ENCODE peak calls at places on chromosomes 13 and 19, in five cellular contexts. Q is PC-3, O is adrenal gland, Z is ascending aorta, N is ovary. V is an unnamed sample.

GRCh38 chr13:41767801-41768200 is 193.1 kb downstream of the VWA8 start:
- DNase-seq in Q (peak; percentile 13), O (no peak), Z (no peak), N (no peak), V (no peak)

GRCh38 chr19:1856345-1856697 is 7.1 kb downstream of the KLF16 start:
- DNase-seq in Q (no peak), O (no peak), Z (no peak), N (no peak), V (peak; percentile 45)

GRCh38 chr13:39052944-39053343 is 14.7 kb downstream of the NHLRC3 start:
- DNase-seq in Q (no peak), O (no peak), Z (no peak), N (no peak), V (no peak)

GRCh38 chr19:35265126-35265995 is 3.4 kb upstream of the USF2 start:
- DNase-seq in Q (peak; percentile 22), O (peak; percentile 76), Z (no peak), N (peak; percentile 41), V (no peak)

GRCh38 chr13:41905600-41906254 is 55.2 kb downstream of the VWA8 start:
- DNase-seq in Q (peak; percentile 54), O (no peak), Z (no peak), N (no peak), V (peak; percentile 44)

GRCh38 chr19:36093146-36093662 is 17.7 kb upstream of the OVOL3 start:
- DNase-seq in Q (no peak), O (no peak), Z (no peak), N (no peak), V (no peak)

GRCh38 chr19:28635962-28636629 is 576.9 kb downstream of the UQCRFS1 start:
- DNase-seq in Q (no peak), O (no peak), Z (no peak), N (no peak), V (no peak)

GRCh38 chr19:42764836-42765235 is 642 bp downstream of the PSG8 start:
- DNase-seq in Q (no peak), O (no peak), Z (no peak), N (no peak), V (no peak)

GRCh38 chr13:29893438-29893837 is 43.0 kb upstream of the UBL3 start:
- DNase-seq in Q (no peak), O (no peak), Z (no peak), N (no peak), V (no peak)

GRCh38 chr13:40148742-40149141 is 493.3 kb downstream of the COG6 start:
- DNase-seq in Q (no peak), O (no peak), Z (no peak), N (no peak), V (no peak)

GRCh38 chr13:73220966-73221720 is 162.3 kb downstream of the KLF5 start:
- DNase-seq in Q (no peak), O (no peak), Z (no peak), N (no peak), V (no peak)

GRCh38 chr13:28492527-28493367 is 2.2 kb downstream of the FLT1 start:
- DNase-seq in Q (no peak), O (no peak), Z (no peak), N (no peak), V (peak; percentile 51)

DNA sequence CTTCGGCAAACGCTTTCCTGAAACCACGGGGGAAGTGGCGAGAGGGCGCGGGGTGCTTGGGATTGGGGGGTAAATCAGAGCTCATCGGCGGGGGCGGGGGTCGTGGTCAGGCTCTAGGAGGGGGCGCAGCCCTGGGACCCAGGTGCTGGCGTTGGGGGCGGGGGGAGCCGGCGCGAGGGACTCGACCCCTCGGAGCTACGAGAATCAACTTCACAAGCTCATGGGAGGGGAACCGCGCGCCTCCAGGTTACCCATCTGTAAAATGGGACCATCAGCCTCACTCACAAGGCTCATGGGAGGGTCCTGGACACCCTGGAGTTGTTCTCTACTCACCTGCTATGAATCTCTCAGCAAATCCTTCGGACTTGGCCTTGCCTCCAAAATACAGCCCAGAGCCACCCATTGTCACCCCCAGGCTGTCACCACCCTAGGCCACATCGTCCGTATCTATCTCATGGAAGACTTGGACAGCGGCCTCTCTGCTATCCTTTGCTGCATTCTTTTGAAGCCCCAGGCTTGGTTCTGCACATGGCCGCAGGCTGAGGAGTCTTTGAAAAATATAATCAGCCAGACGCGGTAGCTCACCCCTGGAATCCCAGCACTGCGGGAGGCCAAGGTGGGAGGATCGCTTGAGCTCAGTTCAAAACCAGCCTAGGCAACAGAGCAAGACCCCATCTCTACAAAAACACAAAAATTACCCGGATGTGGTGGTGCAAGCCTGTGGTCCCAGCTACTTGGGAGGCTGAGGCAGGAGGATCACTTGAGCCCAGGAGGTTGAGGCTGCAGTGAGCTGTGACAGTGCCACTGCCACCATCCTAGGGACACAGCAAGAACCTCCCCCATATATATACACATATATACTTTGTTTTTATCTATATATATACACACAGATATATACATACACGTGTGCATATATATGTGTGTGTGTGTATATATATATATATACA is 939 bp upstream of the RANBP3 start:
- DNase-seq in Q (no peak), O (no peak), Z (no peak), N (no peak), V (no peak)
- H3K27ac ChIP-seq in Q (peak overlapping the region; percentile 42), O (peak overlapping the region; percentile 77), Z (peak overlapping the region; percentile 87), N (peak overlapping the region; percentile 47), V (peak overlapping the region; percentile 84)

GRCh38 chr19:29680447-29680846 is 15.2 kb downstream of the PLEKHF1 start:
- DNase-seq in Q (no peak), O (no peak), Z (no peak), N (no peak), V (peak; percentile 81)

GRCh38 chr19:29680937-29681336 is 15.7 kb downstream of the PLEKHF1 start:
- DNase-seq in Q (no peak), O (no peak), Z (no peak), N (no peak), V (no peak)

GRCh38 chr19:29681422-29682235 is 16.4 kb downstream of the PLEKHF1 start:
- DNase-seq in Q (no peak), O (no peak), Z (no peak), N (no peak), V (no peak)

GRCh38 chr19:29683009-29683408 is 17.7 kb downstream of the PLEKHF1 start:
- DNase-seq in Q (no peak), O (no peak), Z (no peak), N (no peak), V (no peak)

GRCh38 chr19:29682236-29682895 is 17.1 kb downstream of the PLEKHF1 start:
- DNase-seq in Q (no peak), O (no peak), Z (no peak), N (no peak), V (no peak)
- H3K27me3 ChIP-seq in Q (no peaks in the 10 kb centered on the region), O (no peaks in the 10 kb centered on the region), Z (no peaks in the 10 kb centered on the region), N (no peaks in the 10 kb centered on the region), V (no peaks in the 10 kb centered on the region)

DNA sequence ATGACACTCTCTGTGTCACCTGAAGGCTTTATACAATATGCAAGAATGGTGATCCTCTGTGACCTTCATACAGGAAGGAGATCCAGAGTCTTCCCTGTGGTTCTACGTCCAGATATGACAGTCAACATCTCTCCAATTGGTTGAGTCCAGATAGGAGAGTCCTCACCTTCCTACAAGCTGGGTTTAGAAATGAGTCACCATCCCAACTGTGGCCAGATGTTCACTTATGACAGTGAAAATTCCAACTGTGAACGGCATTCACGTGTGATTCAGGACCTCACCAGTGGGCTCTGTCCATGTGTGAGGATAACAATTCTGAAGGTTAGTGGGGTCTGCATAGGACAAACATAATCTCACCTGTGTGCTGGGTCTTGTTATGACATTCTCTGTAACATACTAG is 52.5 kb upstream of the ZNF728 start:
- DNase-seq in Q (no peak), O (no peak), Z (no peak), N (no peak), V (no peak)
- H3K27ac ChIP-seq in Q (no peak overlapping the region), O (no peak overlapping the region), Z (no peak overlapping the region), N (no peak overlapping the region), V (no peak overlapping the region)

DNA sequence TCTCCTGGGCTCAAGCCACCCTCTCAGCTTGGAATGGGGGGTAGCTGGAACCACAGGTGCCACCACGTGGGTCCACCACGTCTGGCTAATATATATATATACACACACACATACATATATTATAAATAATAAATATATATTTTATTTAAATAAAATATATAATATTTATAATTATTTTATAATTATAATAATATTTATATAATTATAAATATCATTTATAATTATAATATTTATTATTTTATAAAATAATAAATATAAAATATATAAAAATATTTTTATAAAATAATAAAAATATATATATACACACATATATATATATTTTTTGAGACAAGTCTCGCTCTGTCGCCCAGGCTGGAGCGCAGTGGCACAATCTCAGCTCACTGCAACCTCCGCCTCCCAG is 2.4 kb downstream of the ELANE start:
- DNase-seq in Q (no peak), O (no peak), Z (no peak), N (no peak), V (no peak)
- H3K27me3 ChIP-seq in Q (no peaks in the 10 kb centered on the region), O (peaks cover 9% of the 10 kb centered on the region), Z (peaks cover 18% of the 10 kb centered on the region), N (no peaks in the 10 kb centered on the region), V (peaks cover 3% of the 10 kb centered on the region)

GRCh38 chr13:99003851-99004471 is 26.1 kb upstream of the DOCK9 start:
- DNase-seq in Q (no peak), O (no peak), Z (no peak), N (no peak), V (no peak)

GRCh38 chr13:99007414-99007986 is 29.6 kb upstream of the DOCK9 start:
- DNase-seq in Q (no peak), O (no peak), Z (no peak), N (no peak), V (no peak)

GRCh38 chr13:99004931-99005330 is 27.1 kb upstream of the DOCK9 start:
- DNase-seq in Q (no peak), O (no peak), Z (no peak), N (no peak), V (no peak)

GRCh38 chr13:99008577-99008976 is 30.7 kb upstream of the DOCK9 start:
- DNase-seq in Q (no peak), O (no peak), Z (no peak), N (no peak), V (no peak)

DNA sequence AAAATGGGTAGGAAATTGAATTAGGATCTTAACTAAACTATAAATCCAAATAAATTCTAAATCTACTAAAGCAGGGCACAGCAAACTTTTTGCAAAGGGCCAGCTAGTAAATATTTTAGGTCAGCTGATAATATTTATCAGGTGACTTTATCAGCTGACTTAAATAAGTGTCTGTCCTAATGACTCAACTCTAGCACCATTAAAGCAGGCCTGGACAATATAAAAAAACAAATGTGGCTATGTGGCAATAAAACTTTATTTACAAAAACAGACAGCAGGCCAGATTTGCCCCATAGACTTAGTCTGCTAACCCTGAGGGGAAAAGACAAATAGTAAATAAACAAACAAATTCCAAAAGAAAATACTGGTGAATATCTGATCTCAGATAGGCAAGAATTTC is 27.7 kb upstream of the DOCK9 start:
- DNase-seq in Q (no peak), O (no peak), Z (no peak), N (no peak), V (no peak)
- H3K27ac ChIP-seq in Q (no peak overlapping the region), O (no peak overlapping the region), Z (no peak overlapping the region), N (no peak overlapping the region), V (no peak overlapping the region)

GRCh38 chr19:3027981-3028304 is 1.1 kb downstream of the TLE2 start:
- DNase-seq in Q (no peak), O (no peak), Z (no peak), N (no peak), V (no peak)
- H3K27me3 ChIP-seq in Q (no peaks in the 10 kb centered on the region), O (no peaks in the 10 kb centered on the region), Z (no peaks in the 10 kb centered on the region), N (no peaks in the 10 kb centered on the region), V (no peaks in the 10 kb centered on the region)